ENCODE peak calls at places on chromosomes 3 and 15, in seven cellular contexts. K is ovary, O is mammary epithelial cell, F is tibial artery, L is thoracic aorta, H is AG04450, T is HepG2. G is an unnamed sample. For H3K27me3, the result is how much of the 10 kb centered on the place peaks cover.

GRCh38 chr3:171225101-171225674 is 198.7 kb upstream of the SLC2A2 start:
- DNase-seq in O (no peak), K (no peak), T (no peak), L (no peak), H (no peak), F (no peak), G (no peak)

GRCh38 chr3:113166719-113167492 is 44.5 kb upstream of the BOC start:
- DNase-seq in L (no peak), F (peak), H (peak), O (peak), K (peak), T (no peak), G (peak)

GRCh38 chr3:7787871-7788828 is 713.5 kb upstream of the LMCD1 start:
- DNase-seq in T (no peak), O (peak), H (no peak), K (no peak), F (no peak), L (no peak), G (no peak)

GRCh38 chr15:43279496-43279895 is 12.8 kb upstream of the TGM5 start:
- DNase-seq in F (no peak), O (no peak), H (no peak), L (no peak), T (no peak), K (no peak), G (no peak)

GRCh38 chr3:43768594-43768993 is 77.9 kb downstream of the ABHD5 start:
- DNase-seq in K (no peak), O (peak), H (no peak), L (no peak), T (no peak), F (peak), G (peak)

GRCh38 chr3:133991637-133992036 is 38.1 kb downstream of the SLCO2A1 start:
- DNase-seq in O (peak), F (no peak), T (no peak), K (no peak), H (no peak), L (no peak), G (no peak)

GRCh38 chr3:133121471-133121870 is 83.3 kb downstream of the TMEM108 start:
- DNase-seq in O (no peak), H (no peak), L (no peak), K (no peak), T (no peak), F (no peak), G (no peak)

GRCh38 chr15:55494927-55495326 is 13.1 kb downstream of the DNAAF4 start:
- DNase-seq in H (no peak), F (no peak), T (no peak), K (no peak), O (no peak), L (no peak), G (no peak)

GRCh38 chr3:72082121-72082715 is 297.3 kb upstream of the PROK2 start:
- DNase-seq in F (no peak), H (no peak), O (no peak), T (no peak), L (no peak), K (no peak), G (peak)

GRCh38 chr3:69304396-69304795 is 81.5 kb downstream of the FRMD4B start:
- DNase-seq in F (no peak), O (no peak), L (no peak), K (no peak), T (no peak), H (no peak), G (no peak)

GRCh38 chr3:69300296-69300695 is 85.6 kb downstream of the FRMD4B start:
- DNase-seq in H (no peak), T (no peak), O (no peak), L (no peak), F (no peak), K (no peak), G (no peak)

GRCh38 chr3:69297525-69297924 is 88.4 kb downstream of the FRMD4B start:
- DNase-seq in L (no peak), T (no peak), H (no peak), F (no peak), K (no peak), O (no peak), G (no peak)

GRCh38 chr3:69296995-69297394 is 88.9 kb downstream of the FRMD4B start:
- DNase-seq in L (no peak), F (no peak), O (no peak), H (no peak), K (no peak), T (no peak), G (no peak)

DNA sequence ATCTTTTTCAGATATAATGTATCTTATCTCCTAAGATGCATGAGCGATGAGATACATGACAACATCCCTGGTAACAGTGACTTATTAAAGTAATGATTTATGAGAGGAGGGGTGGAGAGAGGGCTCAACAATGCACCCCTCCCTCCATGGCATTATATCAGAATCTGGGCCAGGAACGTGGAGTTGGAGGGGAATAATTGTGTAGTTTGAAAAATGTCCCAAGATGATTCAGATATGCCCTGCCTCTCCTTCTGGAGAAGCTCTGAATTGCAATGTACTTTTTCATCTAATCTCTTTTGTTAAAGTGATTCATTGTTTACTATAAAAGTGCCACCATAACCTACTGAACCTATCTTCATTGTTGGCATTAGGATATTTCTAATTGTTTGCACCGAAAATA is 86.5 kb downstream of the FRMD4B start:
- DNase-seq in H (no peak), T (no peak), K (no peak), F (no peak), O (no peak), L (no peak), G (no peak)
- TF ChIP-seq CTCF in H (no peak), T (no peak), K (no peak), F (no peak), O (peak), L (no peak), G (no peak)

GRCh38 chr3:28575748-28576589 is 227.3 kb upstream of the AZI2 start:
- DNase-seq in F (no peak), K (peak), H (no peak), O (peak), T (no peak), L (no peak), G (peak)
- H3K27me3 ChIP-seq in F (under half), K (under half), H (under half), O (under half), T (under half), L (under half), G (under half)

DNA sequence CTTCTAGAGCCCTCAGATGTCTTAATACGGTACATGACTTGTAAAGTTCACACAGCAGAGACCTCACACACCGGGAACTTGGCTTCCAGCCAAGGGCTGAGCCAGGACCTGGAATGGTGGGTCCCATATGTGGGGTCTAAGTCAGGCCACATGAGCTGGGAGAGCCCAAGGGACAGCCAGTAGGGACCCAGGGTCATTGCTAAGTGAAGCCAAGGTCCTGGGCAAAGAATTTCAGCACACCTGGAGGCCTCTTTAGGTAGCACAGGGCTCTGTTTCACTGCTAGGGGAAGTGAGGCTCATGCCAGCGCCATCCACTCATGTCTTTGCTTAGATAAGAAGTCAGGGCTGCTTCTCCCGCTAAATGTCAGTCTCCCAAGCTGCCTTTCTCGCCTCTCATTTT is 116.5 kb upstream of the TLE3 start:
- DNase-seq in H (no peak), L (no peak), O (no peak), T (no peak), K (no peak), F (no peak), G (no peak)
- TF ChIP-seq CTCF in H (no peak), L (no peak), O (no peak), T (no peak), K (no peak), F (no peak), G (no peak)

GRCh38 chr3:177381070-177381469 is 183.8 kb upstream of the TBL1XR1 start:
- DNase-seq in H (no peak), K (no peak), L (no peak), F (no peak), T (no peak), O (no peak), G (no peak)
- H3K27me3 ChIP-seq in H (under half), K (under half), L (under half), F (under half), T (under half), O (under half), G (under half)

DNA sequence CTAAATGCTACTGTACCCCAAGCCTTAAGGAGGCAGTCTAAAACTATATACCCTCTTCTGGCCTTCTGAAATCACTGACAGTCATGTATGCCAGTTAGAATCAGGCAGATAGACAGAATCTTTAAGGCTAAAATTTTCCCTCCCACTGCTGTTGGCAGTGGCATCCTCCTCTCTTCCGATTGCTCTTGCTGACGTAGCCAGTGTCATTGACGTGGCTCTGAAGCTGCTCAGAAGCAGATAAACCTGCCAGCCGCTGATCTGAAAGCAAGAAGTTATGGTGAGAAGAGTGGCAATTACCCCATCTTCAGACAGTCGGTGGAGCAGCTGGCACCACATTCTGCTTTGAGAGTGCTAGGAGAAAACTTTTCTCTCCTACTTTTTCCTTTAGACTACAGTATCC is 3.3 kb downstream of the RYR3 start:
- DNase-seq in O (no peak), T (no peak), K (no peak), L (no peak), F (no peak), H (no peak), G (no peak)
- TF ChIP-seq CTCF in O (no peak), T (no peak), K (no peak), L (no peak), F (no peak), H (no peak), G (no peak)

GRCh38 chr3:47578119-47578630 is 490 bp downstream of the CSPG5 start:
- DNase-seq in L (no peak), T (no peak), K (peak), H (no peak), F (no peak), O (no peak), G (peak)

GRCh38 chr3:47578691-47579632 is at the start of gene CSPG5:
- DNase-seq in K (peak), H (no peak), L (no peak), T (no peak), O (no peak), F (no peak), G (no peak)

GRCh38 chr3:47581835-47582234 is 3.2 kb upstream of the CSPG5 start:
- DNase-seq in T (no peak), L (no peak), O (no peak), K (no peak), H (no peak), F (no peak), G (no peak)

GRCh38 chr3:47581422-47581821 is 2.8 kb upstream of the CSPG5 start:
- DNase-seq in H (no peak), O (no peak), T (peak), L (no peak), F (no peak), K (no peak), G (no peak)

GRCh38 chr3:47579875-47580274 is 1.2 kb upstream of the CSPG5 start:
- DNase-seq in F (no peak), H (no peak), O (no peak), K (no peak), T (no peak), L (no peak), G (no peak)
- H3K27me3 ChIP-seq in F (under half), H (under half), O (under half), K (under half), T (under half), L (under half), G (under half)

GRCh38 chr3:50297896-50298725 is 1.1 kb downstream of the HYAL3 start:
- DNase-seq in K (peak), H (no peak), T (no peak), L (no peak), F (no peak), O (no peak), G (peak)
- TF ChIP-seq CTCF in K (no peak), H (peak), T (no peak), L (peak), F (peak), O (peak), G (no peak)

G was measured in uterus.